ENCODE peak calls at places on chromosome 2, in six cellular contexts. D is HepG2, T is A549, B is GM12878, W is IMR-90, U is SK-N-SH. G is an unnamed sample.

GRCh38 chr2:61420986-61421546 is 49.8 kb downstream of the USP34 start:
- DNase-seq in B (no peak), W (no peak), T (no peak), D (no peak), U (no peak), G (no peak)

GRCh38 chr2:20419007-20419576 is 27.8 kb upstream of the RHOB start:
- DNase-seq in W (peak), T (no peak), D (peak), U (no peak), B (no peak), G (no peak)

GRCh38 chr2:213086050-213086449 is 65.4 kb downstream of the IKZF2 start:
- DNase-seq in D (no peak), B (no peak), U (no peak), T (no peak), W (peak), G (no peak)

GRCh38 chr2:94759211-94759610 is 112.0 kb upstream of the TEKT4 start:
- DNase-seq in W (no peak), T (no peak), U (no peak), B (no peak), D (peak), G (peak)

GRCh38 chr2:226581004-226581403 is 218.6 kb downstream of the IRS1 start:
- DNase-seq in W (no peak), T (no peak), U (no peak), D (peak), B (no peak), G (no peak)

GRCh38 chr2:19902272-19902730 is 518 bp upstream of the TTC32 start:
- DNase-seq in B (no peak), D (no peak), T (peak), U (peak), W (no peak), G (no peak)

GRCh38 chr2:30448308-30448707 is 1.3 kb downstream of the LCLAT1 start:
- DNase-seq in B (no peak), T (no peak), D (no peak), U (no peak), W (no peak), G (no peak)

GRCh38 chr2:100731535-100731981 is 88.4 kb upstream of the NPAS2 start:
- DNase-seq in T (no peak), B (no peak), D (no peak), U (no peak), W (peak), G (no peak)

GRCh38 chr2:234496442-234496834 is 443 bp downstream of the ARL4C start:
- DNase-seq in B (no peak), D (no peak), U (peak), W (no peak), T (no peak), G (no peak)

GRCh38 chr2:35973737-35974132 is 381.8 kb upstream of the CRIM1 start:
- DNase-seq in T (no peak), B (no peak), U (no peak), W (no peak), D (peak), G (no peak)

GRCh38 chr2:58856100-58856499 is 615.0 kb upstream of the FANCL start:
- DNase-seq in W (no peak), D (no peak), B (no peak), U (no peak), T (no peak), G (no peak)

GRCh38 chr2:241762321-241762932 is 14.2 kb upstream of the GAL3ST2 start:
- DNase-seq in B (no peak), T (no peak), U (peak), W (no peak), D (no peak), G (no peak)

GRCh38 chr2:112136081-112136480 is 2.1 kb upstream of the FBLN7 start:
- DNase-seq in B (no peak), T (no peak), D (no peak), U (no peak), W (no peak), G (no peak)

GRCh38 chr2:110770696-110771425 is 38.5 kb downstream of the ACOXL start:
- DNase-seq in D (no peak), T (no peak), U (peak), B (no peak), W (peak), G (no peak)

GRCh38 chr2:101883860-101884259 is 107.9 kb upstream of the IL1R2 start:
- DNase-seq in B (no peak), U (peak), W (peak), D (peak), T (peak), G (peak)

GRCh38 chr2:96789245-96789617 is 26.8 kb upstream of the CNNM3 start:
- DNase-seq in W (no peak), B (no peak), D (no peak), U (no peak), T (no peak), G (no peak)

GRCh38 chr2:38602136-38602731 is 494 bp downstream of the HNRNPLL start:
- DNase-seq in T (peak), U (peak), D (no peak), B (no peak), W (no peak), G (no peak)

GRCh38 chr2:6410265-6410664 is 455.4 kb downstream of the CMPK2 start:
- DNase-seq in W (peak), T (no peak), D (no peak), U (no peak), B (no peak), G (no peak)

GRCh38 chr2:61811821-61812220 is 42.0 kb downstream of the FAM161A start:
- DNase-seq in U (no peak), T (no peak), B (no peak), W (no peak), D (no peak), G (no peak)

GRCh38 chr2:205722538-205722878 is 40.2 kb downstream of the NRP2 start:
- DNase-seq in T (no peak), B (no peak), U (no peak), W (no peak), D (no peak), G (no peak)

GRCh38 chr2:188765522-188765921 is 208.7 kb upstream of the COL3A1 start:
- DNase-seq in U (no peak), W (peak), D (peak), B (no peak), T (no peak), G (no peak)

GRCh38 chr2:193679850-193680249 is 1485.1 kb upstream of the TMEFF2 start:
- DNase-seq in D (no peak), W (no peak), B (no peak), T (no peak), U (no peak), G (no peak)

GRCh38 chr2:11320698-11321492 is 23.5 kb downstream of the ROCK2 start:
- DNase-seq in W (no peak), B (no peak), T (no peak), D (peak), U (no peak), G (peak)

GRCh38 chr2:162234620-162235462 is 8.4 kb downstream of the FAP start:
- DNase-seq in B (no peak), U (no peak), D (no peak), T (no peak), W (no peak), G (no peak)

GRCh38 chr2:224927671-224928173 is 114.5 kb downstream of the DOCK10 start:
- DNase-seq in U (no peak), D (no peak), W (peak), T (no peak), B (no peak), G (no peak)

GRCh38 chr2:155895016-155895415 is 437.5 kb downstream of the NR4A2 start:
- DNase-seq in W (no peak), D (no peak), T (no peak), B (no peak), U (no peak), G (no peak)
- TF ChIP-seq SMC3 in W (no peak), D (no peak), T (no peak), B (no peak), U (no peak), G (no peak)

GRCh38 chr2:223860809-223861738 is 23.7 kb upstream of the AP1S3 start:
- DNase-seq in W (peak), T (peak), U (no peak), D (peak), B (no peak), G (no peak)

GRCh38 chr2:223856584-223856983 is 19.2 kb upstream of the AP1S3 start:
- DNase-seq in D (no peak), T (no peak), U (no peak), B (no peak), W (no peak), G (no peak)

GRCh38 chr2:223855426-223855825 is 18.0 kb upstream of the AP1S3 start:
- DNase-seq in D (peak), W (peak), T (no peak), U (no peak), B (no peak), G (no peak)

GRCh38 chr2:223856021-223856420 is 18.6 kb upstream of the AP1S3 start:
- DNase-seq in T (no peak), D (no peak), B (no peak), W (peak), U (no peak), G (no peak)

DNA sequence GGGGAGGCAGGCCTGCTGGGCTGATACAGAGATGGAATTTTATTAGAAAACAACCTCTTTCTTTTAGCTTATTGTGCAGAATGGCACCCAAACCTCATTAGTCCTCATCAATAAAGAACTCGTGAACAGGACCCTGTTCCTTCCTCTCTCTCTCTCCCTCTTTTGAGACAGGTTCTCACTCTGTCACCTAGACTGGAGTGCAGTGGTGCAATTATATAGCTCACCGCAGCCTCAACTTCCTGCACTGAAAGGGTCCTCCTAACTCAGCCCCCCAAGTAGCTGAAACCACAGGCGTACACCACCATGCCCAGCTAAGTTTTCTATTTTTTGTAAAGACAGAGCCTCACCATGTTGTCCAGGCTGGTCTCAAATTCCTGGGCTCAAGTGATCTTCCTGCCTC is 21.7 kb upstream of the AP1S3 start:
- DNase-seq in T (no peak), B (no peak), W (no peak), D (no peak), U (no peak), G (no peak)
- TF ChIP-seq CTCF in T (no peak), B (no peak), W (no peak), D (no peak), U (no peak), G (no peak)

GRCh38 chr2:176653856-176654443 is 384.7 kb downstream of the MTX2 start:
- DNase-seq in W (peak), D (peak), B (no peak), T (peak), U (peak), G (peak)
- TF ChIP-seq SMC3 in W (peak), D (peak), B (peak), T (peak), U (peak), G (no peak)

GRCh38 chr2:187655001-187655400 is 100.8 kb upstream of the TFPI start:
- DNase-seq in T (no peak), B (no peak), U (no peak), W (no peak), D (no peak), G (no peak)

GRCh38 chr2:187656123-187656522 is 101.9 kb upstream of the TFPI start:
- DNase-seq in B (no peak), T (no peak), U (no peak), D (no peak), W (no peak), G (no peak)

GRCh38 chr2:187654535-187654934 is 100.3 kb upstream of the TFPI start:
- DNase-seq in B (no peak), D (no peak), W (no peak), U (no peak), T (no peak), G (no peak)

DNA sequence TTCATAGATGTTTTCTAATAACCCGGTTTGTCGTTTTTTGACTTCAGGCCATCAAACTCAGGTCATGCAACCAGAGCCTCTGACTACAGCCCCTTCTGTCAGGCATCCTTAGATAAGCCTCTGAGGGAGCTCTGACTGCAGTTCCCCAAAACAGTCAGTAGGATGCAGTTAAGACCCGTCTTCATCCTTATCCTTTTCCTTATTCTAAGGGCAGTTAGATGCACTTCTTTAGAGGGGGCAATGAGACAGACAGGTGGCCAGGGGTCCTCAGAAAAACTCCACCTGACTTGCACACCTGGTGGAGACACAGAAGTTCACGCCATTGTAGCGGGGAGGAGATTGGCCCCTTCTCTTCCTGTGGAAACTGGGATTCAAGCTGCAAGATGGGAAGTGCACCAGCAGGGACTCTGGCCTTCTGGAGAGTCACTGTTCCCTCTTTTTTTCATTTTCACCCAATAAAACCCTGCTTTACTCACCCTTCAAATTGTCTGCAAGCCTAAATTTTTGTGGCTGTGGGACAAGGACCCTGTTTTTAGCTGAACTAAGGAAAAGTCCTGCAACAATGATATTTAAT is 104.8 kb upstream of the TFPI start:
- DNase-seq in D (peak), T (peak), U (peak), W (peak), B (no peak), G (peak)
- TF ChIP-seq CTCF in D (peak), T (no peak), U (peak), W (peak), B (peak), G (peak)

GRCh38 chr2:217142649-217143266 is 282.9 kb upstream of the TNP1 start:
- DNase-seq in W (no peak), T (no peak), D (peak), B (no peak), U (peak), G (no peak)
- TF ChIP-seq SMC3 in W (peak), T (peak), D (peak), B (peak), U (peak), G (no peak)

GRCh38 chr2:191479680-191480023 is 198.3 kb upstream of the NABP1 start:
- DNase-seq in W (no peak), U (no peak), T (no peak), B (peak), D (no peak), G (no peak)
- TF ChIP-seq CTCF in W (no peak), U (no peak), T (no peak), B (peak), D (no peak), G (no peak)

GRCh38 chr2:237150831-237151230 is 65.1 kb downstream of the COPS8 start:
- DNase-seq in B (no peak), T (no peak), U (no peak), D (no peak), W (no peak), G (no peak)
- TF ChIP-seq SMC3 in B (no peak), T (no peak), U (no peak), D (no peak), W (no peak), G (no peak)

GRCh38 chr2:33366473-33366872 is 110.0 kb upstream of the RASGRP3 start:
- DNase-seq in T (no peak), B (no peak), U (no peak), D (no peak), W (no peak), G (peak)
- TF ChIP-seq CTCF in T (no peak), B (no peak), U (no peak), D (no peak), W (no peak), G (no peak)

G was measured in K562.